ENCODE peak calls at places on chromosomes 3 and 15, in six cellular contexts. B, C, L, V, H and N are unnamed samples.
A peak's percentile ranks its signal among the peaks of the same experiment; 100 is the strongest.

GRCh38 chr3:105518806-105519418 is 152.2 kb downstream of the ALCAM start:
- DNase-seq in B (no peak), C (peak; percentile 76), L (no peak), V (no peak), H (peak; percentile 76), N (no peak)

GRCh38 chr3:42351221-42351620 is 59.2 kb downstream of the LYZL4 start:
- DNase-seq in B (no peak), C (peak; percentile 59), L (no peak), V (no peak), H (no peak), N (no peak)

GRCh38 chr3:65761431-65761830 is 277.3 kb downstream of the MAGI1 start:
- DNase-seq in B (no peak), C (no peak), L (no peak), V (no peak), H (no peak), N (no peak)

GRCh38 chr15:93649691-93650235 is 560.8 kb upstream of the RGMA start:
- DNase-seq in B (no peak), C (no peak), L (no peak), V (no peak), H (no peak), N (no peak)

GRCh38 chr3:18868911-18869689 is 279.2 kb upstream of the KCNH8 start:
- DNase-seq in B (no peak), C (no peak), L (no peak), V (no peak), H (no peak), N (no peak)

GRCh38 chr15:73794501-73795133 is 41.5 kb upstream of the INSYN1 start:
- DNase-seq in B (no peak), C (peak; percentile 44), L (no peak), V (no peak), H (no peak), N (no peak)

GRCh38 chr3:121477589-121477988 is 68.2 kb downstream of the POLQ start:
- DNase-seq in B (no peak), C (peak; percentile 83), L (no peak), V (no peak), H (no peak), N (no peak)

GRCh38 chr15:33195283-33195682 is 769 bp upstream of the FMN1 start:
- DNase-seq in B (no peak), C (no peak), L (no peak), V (no peak), H (no peak), N (no peak)

GRCh38 chr15:82539690-82540054 is 585 bp downstream of the RPS17 start:
- DNase-seq in B (no peak), C (peak; percentile 28), L (no peak), V (no peak), H (no peak), N (no peak)

GRCh38 chr3:99355465-99355864 is 282.9 kb upstream of the COL8A1 start:
- DNase-seq in B (no peak), C (peak; percentile 11), L (no peak), V (no peak), H (peak; percentile 46), N (no peak)

GRCh38 chr15:58643996-58644395 is 105.5 kb downstream of the ADAM10 start:
- DNase-seq in B (no peak), C (no peak), L (no peak), V (no peak), H (no peak), N (no peak)

GRCh38 chr3:16801223-16801622 is 83.5 kb upstream of the PLCL2 start:
- DNase-seq in B (no peak), C (peak; percentile 30), L (no peak), V (no peak), H (peak; percentile 89), N (no peak)

GRCh38 chr15:62280625-62281024 is 115.5 kb upstream of the C2CD4B start:
- DNase-seq in B (no peak), C (no peak), L (no peak), V (no peak), H (no peak), N (no peak)

GRCh38 chr3:107377151-107377550 is at the start of gene CCDC54:
- DNase-seq in B (no peak), C (peak; percentile 23), L (no peak), V (no peak), H (no peak), N (no peak)

GRCh38 chr3:126683506-126683905 is 20.5 kb upstream of the CHCHD6 start:
- DNase-seq in B (no peak), C (no peak), L (no peak), V (no peak), H (no peak), N (no peak)

GRCh38 chr3:21073561-21073960 is 677.4 kb downstream of the ZNF385D start:
- DNase-seq in B (no peak), C (no peak), L (no peak), V (no peak), H (no peak), N (no peak)

GRCh38 chr3:182303169-182303568 is 490.1 kb upstream of the ATP11B start:
- DNase-seq in B (no peak), C (no peak), L (no peak), V (no peak), H (no peak), N (no peak)

GRCh38 chr3:86251781-86252180 is 739.2 kb downstream of the VGLL3 start:
- DNase-seq in B (no peak), C (no peak), L (no peak), V (no peak), H (no peak), N (no peak)

GRCh38 chr3:129555616-129556357 is 12.8 kb downstream of the H1-8 start:
- DNase-seq in B (no peak), C (no peak), L (no peak), V (no peak), H (no peak), N (no peak)

GRCh38 chr3:25913179-25913578 is 123.3 kb downstream of the OXSM start:
- DNase-seq in B (no peak), C (no peak), L (no peak), V (no peak), H (no peak), N (no peak)

GRCh38 chr3:36903119-36903882 is 41.6 kb downstream of the TRANK1 start:
- DNase-seq in B (no peak), C (no peak), L (no peak), V (no peak), H (no peak), N (no peak)

GRCh38 chr3:190718691-190719090 is 143.8 kb downstream of the GMNC start:
- DNase-seq in B (no peak), C (peak; percentile 78), L (no peak), V (no peak), H (no peak), N (no peak)

GRCh38 chr15:56653787-56654186 is 79.5 kb downstream of the ZNF280D start:
- DNase-seq in B (no peak), C (no peak), L (no peak), V (no peak), H (no peak), N (no peak)

GRCh38 chr15:32918481-32919026 is 200.8 kb downstream of the GREM1 start:
- DNase-seq in B (no peak), C (no peak), L (no peak), V (no peak), H (no peak), N (no peak)

GRCh38 chr3:28053759-28054158 is 187.7 kb upstream of the CMC1 start:
- DNase-seq in B (no peak), C (peak; percentile 40), L (peak; percentile 60), V (no peak), H (no peak), N (no peak)

GRCh38 chr3:88301273-88302002 is 151.7 kb downstream of the C3orf38 start:
- DNase-seq in B (no peak), C (no peak), L (no peak), V (no peak), H (no peak), N (no peak)

GRCh38 chr15:41840673-41841072 is 2.0 kb downstream of the PLA2G4B start:
- DNase-seq in B (no peak), C (no peak), L (no peak), V (no peak), H (no peak), N (no peak)

GRCh38 chr3:185552358-185552877 is at the start of gene LIPH:
- DNase-seq in B (no peak), C (peak; percentile 37), L (no peak), V (peak; percentile 32), H (peak; percentile 34), N (no peak)

GRCh38 chr3:69914395-69914794 is 85.1 kb upstream of the SAMMSON start:
- DNase-seq in B (no peak), C (no peak), L (no peak), V (no peak), H (no peak), N (peak; percentile 28)

GRCh38 chr15:60941448-60941847 is 287.7 kb downstream of the RORA start:
- DNase-seq in B (no peak), C (peak; percentile 82), L (no peak), V (no peak), H (no peak), N (no peak)

GRCh38 chr3:10702961-10703740 is 112.9 kb upstream of the SLC6A11 start:
- DNase-seq in B (no peak), C (peak; percentile 16), L (no peak), V (no peak), H (no peak), N (no peak)

GRCh38 chr3:175383366-175383765 is 524.2 kb downstream of the NAALADL2 start:
- DNase-seq in B (no peak), C (peak; percentile 50), L (no peak), V (no peak), H (no peak), N (no peak)

GRCh38 chr15:55775316-55775715 is 32.4 kb upstream of the PRTG start:
- DNase-seq in B (no peak), C (peak; percentile 79), L (no peak), V (no peak), H (no peak), N (no peak)

GRCh38 chr3:71102111-71103039 is 481.2 kb downstream of the FOXP1 start:
- DNase-seq in B (no peak), C (peak; percentile 97), L (no peak), V (no peak), H (no peak), N (no peak)